ENCODE peak calls at places on chromosomes 4 and X, in ten cellular contexts. One of them, this sample, is unnamed.

GRCh38 chr4:56118055-56118454 is 169.3 kb downstream of the CEP135 start:
- DNase-seq in AG08396: no peak
- DNase-seq in astrocyte: no peak
- DNase-seq in nephron progenitor cell: no peak
- DNase-seq in effector memory CD4-positive, alpha-beta T cell: no peak
- DNase-seq in thoracic aorta: no peak
- DNase-seq in amniotic stem cell: no peak
- DNase-seq in ELR: no peak
- DNase-seq in progenitor cell of endocrine pancreas: no peak
- DNase-seq in dermis microvascular lymphatic vessel endothelial cell: no peak
- DNase-seq in this sample: no peak

GRCh38 chr4:165738571-165738970 is 134.5 kb upstream of the TLL1 start:
- DNase-seq in AG08396: no peak
- DNase-seq in astrocyte: peak
- DNase-seq in nephron progenitor cell: no peak
- DNase-seq in effector memory CD4-positive, alpha-beta T cell: no peak
- DNase-seq in thoracic aorta: no peak
- DNase-seq in amniotic stem cell: no peak
- DNase-seq in ELR: no peak
- DNase-seq in progenitor cell of endocrine pancreas: no peak
- DNase-seq in dermis microvascular lymphatic vessel endothelial cell: no peak
- DNase-seq in this sample: no peak

GRCh38 chrX:70481424-70481823 is 36.8 kb downstream of the DLG3 start:
- DNase-seq in AG08396: no peak
- DNase-seq in astrocyte: no peak
- DNase-seq in nephron progenitor cell: peak
- DNase-seq in effector memory CD4-positive, alpha-beta T cell: no peak
- DNase-seq in thoracic aorta: no peak
- DNase-seq in amniotic stem cell: no peak
- DNase-seq in ELR: no peak
- DNase-seq in progenitor cell of endocrine pancreas: no peak
- DNase-seq in dermis microvascular lymphatic vessel endothelial cell: no peak
- DNase-seq in this sample: no peak

GRCh38 chr4:151541438-151542071 is 132.6 kb downstream of the FHIP1A start:
- DNase-seq in AG08396: peak
- DNase-seq in astrocyte: peak
- DNase-seq in nephron progenitor cell: peak
- DNase-seq in effector memory CD4-positive, alpha-beta T cell: no peak
- DNase-seq in thoracic aorta: no peak
- DNase-seq in amniotic stem cell: no peak
- DNase-seq in ELR: peak
- DNase-seq in progenitor cell of endocrine pancreas: no peak
- DNase-seq in dermis microvascular lymphatic vessel endothelial cell: no peak
- DNase-seq in this sample: no peak

GRCh38 chrX:134294548-134294947 is 57.6 kb downstream of the CCDC160 start:
- DNase-seq in AG08396: peak
- DNase-seq in astrocyte: no peak
- DNase-seq in nephron progenitor cell: no peak
- DNase-seq in effector memory CD4-positive, alpha-beta T cell: no peak
- DNase-seq in thoracic aorta: no peak
- DNase-seq in amniotic stem cell: no peak
- DNase-seq in ELR: peak
- DNase-seq in progenitor cell of endocrine pancreas: no peak
- DNase-seq in dermis microvascular lymphatic vessel endothelial cell: no peak
- DNase-seq in this sample: no peak

GRCh38 chrX:123188081-123188480 is 4.0 kb downstream of the GRIA3 start:
- DNase-seq in AG08396: peak
- DNase-seq in astrocyte: peak
- DNase-seq in nephron progenitor cell: no peak
- DNase-seq in effector memory CD4-positive, alpha-beta T cell: no peak
- DNase-seq in thoracic aorta: no peak
- DNase-seq in amniotic stem cell: no peak
- DNase-seq in ELR: no peak
- DNase-seq in progenitor cell of endocrine pancreas: no peak
- DNase-seq in dermis microvascular lymphatic vessel endothelial cell: no peak
- DNase-seq in this sample: no peak

GRCh38 chr4:109231331-109231730 is 71.1 kb downstream of the COL25A1 start:
- DNase-seq in AG08396: no peak
- DNase-seq in astrocyte: no peak
- DNase-seq in nephron progenitor cell: no peak
- DNase-seq in effector memory CD4-positive, alpha-beta T cell: no peak
- DNase-seq in thoracic aorta: no peak
- DNase-seq in amniotic stem cell: no peak
- DNase-seq in ELR: no peak
- DNase-seq in progenitor cell of endocrine pancreas: no peak
- DNase-seq in dermis microvascular lymphatic vessel endothelial cell: no peak
- DNase-seq in this sample: no peak

GRCh38 chrX:153981771-153982533 is 9.4 kb downstream of the TMEM187 start:
- DNase-seq in AG08396: no peak
- DNase-seq in astrocyte: no peak
- DNase-seq in nephron progenitor cell: no peak
- DNase-seq in effector memory CD4-positive, alpha-beta T cell: peak
- DNase-seq in thoracic aorta: no peak
- DNase-seq in amniotic stem cell: no peak
- DNase-seq in ELR: no peak
- DNase-seq in progenitor cell of endocrine pancreas: no peak
- DNase-seq in dermis microvascular lymphatic vessel endothelial cell: no peak
- DNase-seq in this sample: no peak

GRCh38 chrX:69616520-69617203 is 749 bp downstream of the EDA start:
- DNase-seq in AG08396: no peak
- DNase-seq in astrocyte: no peak
- DNase-seq in nephron progenitor cell: peak
- DNase-seq in effector memory CD4-positive, alpha-beta T cell: no peak
- DNase-seq in thoracic aorta: no peak
- DNase-seq in amniotic stem cell: no peak
- DNase-seq in ELR: no peak
- DNase-seq in progenitor cell of endocrine pancreas: peak
- DNase-seq in dermis microvascular lymphatic vessel endothelial cell: no peak
- DNase-seq in this sample: no peak

GRCh38 chrX:37701588-37701987 is 16.0 kb downstream of the XK start:
- DNase-seq in AG08396: no peak
- DNase-seq in astrocyte: no peak
- DNase-seq in nephron progenitor cell: peak
- DNase-seq in effector memory CD4-positive, alpha-beta T cell: no peak
- DNase-seq in thoracic aorta: no peak
- DNase-seq in amniotic stem cell: no peak
- DNase-seq in ELR: no peak
- DNase-seq in progenitor cell of endocrine pancreas: no peak
- DNase-seq in dermis microvascular lymphatic vessel endothelial cell: no peak
- DNase-seq in this sample: no peak

GRCh38 chr4:169045862-169046584 is 36.0 kb upstream of the CBR4 start:
- DNase-seq in AG08396: no peak
- DNase-seq in astrocyte: no peak
- DNase-seq in nephron progenitor cell: no peak
- DNase-seq in effector memory CD4-positive, alpha-beta T cell: no peak
- DNase-seq in thoracic aorta: no peak
- DNase-seq in amniotic stem cell: no peak
- DNase-seq in ELR: peak
- DNase-seq in progenitor cell of endocrine pancreas: no peak
- DNase-seq in dermis microvascular lymphatic vessel endothelial cell: no peak
- DNase-seq in this sample: no peak

GRCh38 chrX:93673056-93673868 is at the start of gene NAP1L3:
- DNase-seq in AG08396: peak
- DNase-seq in astrocyte: peak
- DNase-seq in nephron progenitor cell: peak
- DNase-seq in effector memory CD4-positive, alpha-beta T cell: peak
- DNase-seq in thoracic aorta: peak
- DNase-seq in amniotic stem cell: peak
- DNase-seq in ELR: no peak
- DNase-seq in progenitor cell of endocrine pancreas: peak
- DNase-seq in dermis microvascular lymphatic vessel endothelial cell: peak
- DNase-seq in this sample: peak

GRCh38 chr4:186622788-186623464 is 67.6 kb upstream of the MTNR1A start:
- DNase-seq in AG08396: no peak
- DNase-seq in astrocyte: peak
- DNase-seq in nephron progenitor cell: no peak
- DNase-seq in effector memory CD4-positive, alpha-beta T cell: no peak
- DNase-seq in thoracic aorta: peak
- DNase-seq in amniotic stem cell: peak
- DNase-seq in ELR: peak
- DNase-seq in progenitor cell of endocrine pancreas: no peak
- DNase-seq in dermis microvascular lymphatic vessel endothelial cell: no peak
- DNase-seq in this sample: no peak

GRCh38 chr4:108829981-108830492 is 67.2 kb upstream of the ETNPPL start:
- DNase-seq in AG08396: no peak
- DNase-seq in astrocyte: no peak
- DNase-seq in nephron progenitor cell: no peak
- DNase-seq in effector memory CD4-positive, alpha-beta T cell: no peak
- DNase-seq in thoracic aorta: no peak
- DNase-seq in amniotic stem cell: no peak
- DNase-seq in ELR: no peak
- DNase-seq in progenitor cell of endocrine pancreas: no peak
- DNase-seq in dermis microvascular lymphatic vessel endothelial cell: no peak
- DNase-seq in this sample: no peak

GRCh38 chr4:159146454-159146853 is 43.6 kb downstream of the RAPGEF2 start:
- DNase-seq in AG08396: no peak
- DNase-seq in astrocyte: no peak
- DNase-seq in nephron progenitor cell: no peak
- DNase-seq in effector memory CD4-positive, alpha-beta T cell: no peak
- DNase-seq in thoracic aorta: no peak
- DNase-seq in amniotic stem cell: no peak
- DNase-seq in ELR: no peak
- DNase-seq in progenitor cell of endocrine pancreas: no peak
- DNase-seq in dermis microvascular lymphatic vessel endothelial cell: no peak
- DNase-seq in this sample: no peak

GRCh38 chr4:105389167-105389566 is 84.7 kb downstream of the PPA2 start:
- DNase-seq in AG08396: no peak
- DNase-seq in astrocyte: peak
- DNase-seq in nephron progenitor cell: no peak
- DNase-seq in effector memory CD4-positive, alpha-beta T cell: no peak
- DNase-seq in thoracic aorta: no peak
- DNase-seq in amniotic stem cell: no peak
- DNase-seq in ELR: peak
- DNase-seq in progenitor cell of endocrine pancreas: no peak
- DNase-seq in dermis microvascular lymphatic vessel endothelial cell: no peak
- DNase-seq in this sample: no peak

GRCh38 chr4:67549123-67549522 is 3.8 kb upstream of the CENPC start:
- DNase-seq in AG08396: no peak
- DNase-seq in astrocyte: peak
- DNase-seq in nephron progenitor cell: no peak
- DNase-seq in effector memory CD4-positive, alpha-beta T cell: no peak
- DNase-seq in thoracic aorta: no peak
- DNase-seq in amniotic stem cell: no peak
- DNase-seq in ELR: peak
- DNase-seq in progenitor cell of endocrine pancreas: no peak
- DNase-seq in dermis microvascular lymphatic vessel endothelial cell: no peak
- DNase-seq in this sample: no peak

GRCh38 chr4:118964891-118965411 is 76.3 kb downstream of the SYNPO2 start:
- DNase-seq in AG08396: no peak
- DNase-seq in astrocyte: peak
- DNase-seq in nephron progenitor cell: no peak
- DNase-seq in effector memory CD4-positive, alpha-beta T cell: no peak
- DNase-seq in thoracic aorta: no peak
- DNase-seq in amniotic stem cell: no peak
- DNase-seq in ELR: no peak
- DNase-seq in progenitor cell of endocrine pancreas: no peak
- DNase-seq in dermis microvascular lymphatic vessel endothelial cell: no peak
- DNase-seq in this sample: no peak

GRCh38 chr4:4560136-4560535 is 18.3 kb upstream of the STX18 start:
- DNase-seq in AG08396: no peak
- DNase-seq in astrocyte: peak
- DNase-seq in nephron progenitor cell: no peak
- DNase-seq in effector memory CD4-positive, alpha-beta T cell: no peak
- DNase-seq in thoracic aorta: no peak
- DNase-seq in amniotic stem cell: no peak
- DNase-seq in ELR: no peak
- DNase-seq in progenitor cell of endocrine pancreas: no peak
- DNase-seq in dermis microvascular lymphatic vessel endothelial cell: no peak
- DNase-seq in this sample: no peak

GRCh38 chr4:109278594-109279031 is 23.8 kb downstream of the COL25A1 start:
- DNase-seq in AG08396: no peak
- DNase-seq in astrocyte: no peak
- DNase-seq in nephron progenitor cell: no peak
- DNase-seq in effector memory CD4-positive, alpha-beta T cell: no peak
- DNase-seq in thoracic aorta: no peak
- DNase-seq in amniotic stem cell: no peak
- DNase-seq in ELR: no peak
- DNase-seq in progenitor cell of endocrine pancreas: no peak
- DNase-seq in dermis microvascular lymphatic vessel endothelial cell: no peak
- DNase-seq in this sample: no peak

GRCh38 chrX:48936429-48937064 is 17.7 kb upstream of the PIM2 start:
- DNase-seq in AG08396: no peak
- DNase-seq in astrocyte: no peak
- DNase-seq in nephron progenitor cell: no peak
- DNase-seq in effector memory CD4-positive, alpha-beta T cell: no peak
- DNase-seq in thoracic aorta: no peak
- DNase-seq in amniotic stem cell: no peak
- DNase-seq in ELR: no peak
- DNase-seq in progenitor cell of endocrine pancreas: no peak
- DNase-seq in dermis microvascular lymphatic vessel endothelial cell: no peak
- DNase-seq in this sample: no peak

GRCh38 chr4:8732681-8733243 is 138.9 kb downstream of the HMX1 start:
- DNase-seq in AG08396: no peak
- DNase-seq in astrocyte: no peak
- DNase-seq in nephron progenitor cell: no peak
- DNase-seq in effector memory CD4-positive, alpha-beta T cell: no peak
- DNase-seq in thoracic aorta: no peak
- DNase-seq in amniotic stem cell: no peak
- DNase-seq in ELR: no peak
- DNase-seq in progenitor cell of endocrine pancreas: no peak
- DNase-seq in dermis microvascular lymphatic vessel endothelial cell: no peak
- DNase-seq in this sample: no peak

GRCh38 chr4:62408467-62408866 is 1208.3 kb downstream of the ADGRL3 start:
- DNase-seq in AG08396: no peak
- DNase-seq in astrocyte: no peak
- DNase-seq in nephron progenitor cell: no peak
- DNase-seq in effector memory CD4-positive, alpha-beta T cell: no peak
- DNase-seq in thoracic aorta: no peak
- DNase-seq in amniotic stem cell: no peak
- DNase-seq in ELR: peak
- DNase-seq in progenitor cell of endocrine pancreas: no peak
- DNase-seq in dermis microvascular lymphatic vessel endothelial cell: no peak
- DNase-seq in this sample: no peak

GRCh38 chrX:86002076-86002896 is 45.1 kb downstream of the CHM start:
- DNase-seq in AG08396: peak
- DNase-seq in astrocyte: peak
- DNase-seq in nephron progenitor cell: peak
- DNase-seq in effector memory CD4-positive, alpha-beta T cell: no peak
- DNase-seq in thoracic aorta: no peak
- DNase-seq in amniotic stem cell: no peak
- DNase-seq in ELR: peak
- DNase-seq in progenitor cell of endocrine pancreas: peak
- DNase-seq in dermis microvascular lymphatic vessel endothelial cell: no peak
- DNase-seq in this sample: no peak

GRCh38 chr4:54187148-54187547 is 41.9 kb upstream of the PDGFRA start:
- DNase-seq in AG08396: no peak
- DNase-seq in astrocyte: no peak
- DNase-seq in nephron progenitor cell: no peak
- DNase-seq in effector memory CD4-positive, alpha-beta T cell: no peak
- DNase-seq in thoracic aorta: no peak
- DNase-seq in amniotic stem cell: no peak
- DNase-seq in ELR: no peak
- DNase-seq in progenitor cell of endocrine pancreas: no peak
- DNase-seq in dermis microvascular lymphatic vessel endothelial cell: peak
- DNase-seq in this sample: no peak

GRCh38 chrX:15546745-15547144 is 46.1 kb downstream of the BMX start:
- DNase-seq in AG08396: no peak
- DNase-seq in astrocyte: no peak
- DNase-seq in nephron progenitor cell: no peak
- DNase-seq in effector memory CD4-positive, alpha-beta T cell: no peak
- DNase-seq in thoracic aorta: no peak
- DNase-seq in amniotic stem cell: no peak
- DNase-seq in ELR: no peak
- DNase-seq in progenitor cell of endocrine pancreas: no peak
- DNase-seq in dermis microvascular lymphatic vessel endothelial cell: no peak
- DNase-seq in this sample: no peak

This sample was measured in iPS DF 6.9.